ENCODE peak calls at places on chromosomes 3 and 15, in five cellular contexts. Q, K, J, T and S are unnamed samples.

GRCh38 chr15:24734391-24734790 is 58.8 kb downstream of the NPAP1 start:
- DNase-seq in T (no peak), J (no peak), Q (no peak), K (no peak), S (no peak)

GRCh38 chr3:134352031-134352671 is 22.1 kb downstream of the AMOTL2 start:
- DNase-seq in T (no peak), J (no peak), Q (no peak), K (no peak), S (no peak)

GRCh38 chr3:180177255-180177654 is 140.5 kb upstream of the PEX5L start:
- DNase-seq in Q (no peak), T (no peak), K (no peak), J (no peak), S (no peak)

GRCh38 chr3:109178701-109179100 is 42.2 kb downstream of the C3orf85 start:
- DNase-seq in K (no peak), J (no peak), T (no peak), Q (no peak), S (no peak)

GRCh38 chr15:65558336-65558735 is 28.1 kb downstream of the HACD3 start:
- DNase-seq in J (no peak), T (no peak), Q (peak), K (no peak), S (no peak)

GRCh38 chr3:194395201-194395600 is 3.9 kb downstream of the GP5 start:
- DNase-seq in K (no peak), T (no peak), J (no peak), Q (no peak), S (no peak)

GRCh38 chr3:43695443-43695842 is 4.7 kb downstream of the ABHD5 start:
- DNase-seq in Q (peak), T (peak), J (no peak), K (no peak), S (no peak)

GRCh38 chr15:49023354-49023753 is 22.9 kb downstream of the SECISBP2L start:
- DNase-seq in K (no peak), Q (no peak), J (no peak), T (no peak), S (no peak)

GRCh38 chr15:62390793-62391543 is 225.9 kb upstream of the C2CD4B start:
- DNase-seq in K (no peak), T (peak), J (peak), Q (peak), S (peak)

GRCh38 chr3:79653242-79653830 is 114.5 kb downstream of the ROBO1 start:
- DNase-seq in Q (no peak), T (no peak), K (no peak), J (no peak), S (no peak)

GRCh38 chr15:94844533-94845390 is 613.4 kb downstream of the MCTP2 start:
- DNase-seq in T (no peak), Q (peak), K (no peak), J (peak), S (peak)

GRCh38 chr3:168707900-168708299 is 612.2 kb upstream of the GOLIM4 start:
- DNase-seq in T (no peak), K (no peak), Q (no peak), J (no peak), S (no peak)

GRCh38 chr3:25428003-25428861 is at the start of gene RARB:
- DNase-seq in T (no peak), Q (peak), J (peak), K (no peak), S (peak)

GRCh38 chr3:151789853-151790463 is 24.0 kb upstream of the AADAC start:
- DNase-seq in T (no peak), Q (no peak), K (no peak), J (no peak), S (no peak)

GRCh38 chr3:172595648-172596393 is 72.6 kb upstream of the TNFSF10 start:
- DNase-seq in Q (peak), T (peak), J (no peak), K (no peak), S (peak)

GRCh38 chr3:46017720-46018119 is 9.6 kb downstream of the XCR1 start:
- DNase-seq in T (peak), Q (peak), K (no peak), J (no peak), S (no peak)